ENCODE peak calls at places on chromosomes 16 and 17, in seven cellular contexts. U is adrenal gland, M is small intestine, X is PC-3, K is fibroblast of lung, R is A673, E is tibial artery. P is an unnamed sample. For H3K4me1, the result is how much of the 10 kb centered on the place peaks cover.

GRCh38 chr17:2948721-2949468 is 114.5 kb downstream of the OR1D5 start:
- DNase-seq in U (no peak), M (no peak), X (no peak), K (no peak), R (no peak), E (no peak), P (peak)

GRCh38 chr17:15436399-15437369 is 30.7 kb downstream of the CDRT4 start:
- DNase-seq in U (peak), M (peak), X (peak), K (peak), R (peak), E (peak), P (peak)

GRCh38 chr17:28494445-28495188 is 11.5 kb upstream of the FOXN1 start:
- DNase-seq in U (peak), M (no peak), X (peak), K (peak), R (peak), E (peak), P (peak)

GRCh38 chr16:83847371-83848225 is 39.8 kb downstream of the HSBP1 start:
- DNase-seq in U (no peak), M (no peak), X (no peak), K (no peak), R (no peak), E (no peak), P (no peak)

GRCh38 chr17:69093279-69093789 is 32.6 kb upstream of the ABCA9 start:
- DNase-seq in U (no peak), M (peak), X (no peak), K (peak), R (no peak), E (no peak), P (no peak)

GRCh38 chr16:8853150-8853549 is 15.7 kb downstream of the CARHSP1 start:
- DNase-seq in U (peak), M (no peak), X (no peak), K (no peak), R (no peak), E (no peak), P (no peak)

GRCh38 chr17:66717680-66718079 is 117.2 kb upstream of the CACNG5 start:
- DNase-seq in U (no peak), M (no peak), X (peak), K (no peak), R (no peak), E (no peak), P (peak)

GRCh38 chr17:81142301-81143199 is 22.8 kb upstream of the PVALEF start:
- DNase-seq in U (peak), M (peak), X (peak), K (peak), R (peak), E (peak), P (peak)

GRCh38 chr17:63275968-63276349 is 170.1 kb downstream of the CYB561 start:
- DNase-seq in U (no peak), M (no peak), X (no peak), K (peak), R (peak), E (no peak), P (no peak)
- H3K4me1 ChIP-seq in U (under half), M (under half), X (half or more), K (under half), R (under half), E (under half), P (under half)

DNA sequence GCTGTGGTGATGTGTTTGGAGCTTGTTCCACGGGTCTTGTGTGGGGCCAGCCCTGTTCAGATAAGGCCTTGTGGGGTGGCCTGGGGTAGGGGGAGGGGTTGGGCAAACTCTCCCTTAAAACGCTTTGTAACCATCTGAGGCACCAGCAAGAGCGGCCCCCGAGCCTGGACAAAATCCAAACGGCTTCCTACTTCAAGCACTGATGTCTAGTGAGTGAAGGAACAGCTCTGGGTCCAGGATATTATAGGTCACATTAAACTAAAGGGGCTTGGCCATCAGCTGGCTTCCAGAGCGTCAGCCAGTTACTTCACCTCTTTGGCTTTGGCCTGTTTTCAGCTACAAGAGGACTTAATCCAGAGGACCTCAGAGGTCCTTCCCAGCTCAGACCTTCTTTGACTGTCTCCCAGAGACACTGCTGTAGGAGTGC is 11.9 kb downstream of the SERPINF1 start:
- DNase-seq in U (peak), M (no peak), X (no peak), K (peak), R (no peak), E (no peak), P (no peak)
- H3K4me1 ChIP-seq in U (under half), M (under half), X (under half), K (under half), R (under half), E (under half), P (under half)

DNA sequence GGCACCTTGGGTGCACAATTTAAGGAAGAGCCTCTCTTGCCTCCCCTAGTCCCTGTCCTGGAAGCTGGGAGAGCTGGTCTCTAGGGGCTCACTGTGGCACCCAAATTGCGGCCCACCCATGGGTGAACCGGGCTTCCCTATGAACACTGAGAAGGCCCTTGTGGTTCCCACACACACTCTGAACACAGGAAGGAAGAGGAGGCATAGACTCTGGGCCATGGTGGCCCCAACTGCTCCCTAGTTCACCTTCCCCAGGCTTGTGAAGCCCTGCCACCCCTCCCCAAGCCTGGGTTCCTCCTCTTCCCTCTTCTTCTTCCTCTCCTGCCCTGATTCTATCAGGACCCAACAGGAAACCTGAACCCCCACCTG is 10.5 kb downstream of the SREBF1 start:
- DNase-seq in U (no peak), M (no peak), X (no peak), K (no peak), R (no peak), E (no peak), P (no peak)
- H3K4me1 ChIP-seq in U (half or more), M (under half), X (half or more), K (under half), R (half or more), E (half or more), P (under half)

DNA sequence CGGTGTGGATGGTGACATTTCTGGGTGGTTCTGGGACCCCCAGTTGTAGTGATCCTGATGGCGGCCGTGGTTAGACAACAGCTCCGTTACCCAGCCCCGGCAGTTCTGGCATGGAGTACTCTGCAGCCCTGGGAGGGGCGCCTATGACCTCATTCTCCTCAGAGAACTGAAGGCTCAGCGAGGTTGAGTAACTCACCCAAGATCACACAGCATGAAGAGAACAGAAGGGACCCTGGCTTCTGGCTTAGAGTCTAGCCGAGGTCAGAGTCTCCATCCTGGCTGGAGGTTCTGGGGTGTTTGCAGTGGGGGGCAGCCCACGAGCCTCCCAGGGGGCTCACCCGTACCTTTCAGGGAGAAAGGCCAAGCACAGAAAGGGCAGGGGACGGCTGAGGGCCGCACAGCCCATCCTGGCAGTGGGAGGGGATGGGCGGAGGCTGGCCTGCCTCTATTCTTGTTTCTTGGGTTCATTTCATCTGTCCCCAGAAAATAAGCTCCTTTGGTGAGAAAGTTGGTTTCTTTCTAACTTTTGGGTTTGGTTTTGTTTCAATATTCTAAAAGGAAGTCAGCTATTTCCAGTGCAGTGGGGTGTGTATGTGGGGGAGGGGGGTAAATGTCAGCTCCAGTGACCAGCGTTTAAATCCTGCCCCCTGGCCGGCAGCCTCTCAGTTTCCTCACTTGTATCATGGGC is 13.2 kb downstream of the ZFPM1 start:
- DNase-seq in U (no peak), M (no peak), X (no peak), K (no peak), R (no peak), E (no peak), P (no peak)
- H3K4me1 ChIP-seq in U (under half), M (under half), X (under half), K (under half), R (under half), E (under half), P (under half)

GRCh38 chr17:49971848-49972485 is 3.0 kb downstream of the DLX4 start:
- DNase-seq in U (no peak), M (no peak), X (no peak), K (no peak), R (no peak), E (no peak), P (peak)
- H3K4me1 ChIP-seq in U (under half), M (under half), X (under half), K (under half), R (under half), E (under half), P (under half)

GRCh38 chr17:83095016-83095415 is 15.6 kb downstream of the METRNL start:
- DNase-seq in U (no peak), M (no peak), X (no peak), K (no peak), R (no peak), E (no peak), P (no peak)
- H3K4me1 ChIP-seq in U (under half), M (under half), X (under half), K (under half), R (under half), E (half or more), P (under half)

GRCh38 chr17:50145532-50146229 is 4.8 kb downstream of the PPP1R9B start:
- DNase-seq in U (no peak), M (no peak), X (no peak), K (no peak), R (no peak), E (no peak), P (no peak)
- H3K4me1 ChIP-seq in U (half or more), M (under half), X (under half), K (under half), R (under half), E (under half), P (under half)

GRCh38 chr17:79842136-79842655 is 3.0 kb upstream of the CBX4 start:
- DNase-seq in U (no peak), M (no peak), X (no peak), K (no peak), R (no peak), E (no peak), P (no peak)

GRCh38 chr17:79840204-79840988 is 1.2 kb upstream of the CBX4 start:
- DNase-seq in U (peak), M (peak), X (no peak), K (peak), R (peak), E (peak), P (peak)

GRCh38 chr17:79839363-79840203 is at the start of gene CBX4:
- DNase-seq in U (peak), M (peak), X (peak), K (peak), R (peak), E (peak), P (peak)

GRCh38 chr17:79841369-79842135 is 2.3 kb upstream of the CBX4 start:
- DNase-seq in U (no peak), M (no peak), X (no peak), K (no peak), R (no peak), E (no peak), P (peak)

GRCh38 chr17:79840989-79841286 is 1.7 kb upstream of the CBX4 start:
- DNase-seq in U (no peak), M (no peak), X (no peak), K (no peak), R (no peak), E (no peak), P (peak)
- H3K4me1 ChIP-seq in U (under half), M (under half), X (under half), K (under half), R (half or more), E (half or more), P (under half)

GRCh38 chr17:7133916-7134315 is 19.3 kb upstream of the ASGR2 start:
- DNase-seq in U (no peak), M (no peak), X (no peak), K (no peak), R (no peak), E (no peak), P (peak)
- H3K4me1 ChIP-seq in U (under half), M (under half), X (under half), K (under half), R (under half), E (under half), P (under half)

GRCh38 chr17:31493656-31494155 is 102.2 kb downstream of the RAB11FIP4 start:
- DNase-seq in U (no peak), M (peak), X (no peak), K (no peak), R (no peak), E (no peak), P (no peak)
- H3K4me1 ChIP-seq in U (under half), M (under half), X (under half), K (under half), R (under half), E (under half), P (under half)

P was measured in endodermal cell.